ENCODE peak calls at places on chromosomes 6 and 20, in four cellular contexts. One of them, this sample, is unnamed.

GRCh38 chr20:61953789-61954125 is 111.9 kb downstream of the TAF4 start:
- DNase-seq in heart left ventricle: peak; percentile 3
- DNase-seq in right atrium auricular region: no peak
- DNase-seq in foreskin keratinocyte: no peak
- DNase-seq in this sample: no peak

GRCh38 chr20:10769700-10770099 is 95.9 kb upstream of the JAG1 start:
- DNase-seq in foreskin keratinocyte: no peak
- DNase-seq in heart left ventricle: no peak
- DNase-seq in right atrium auricular region: no peak
- DNase-seq in this sample: no peak

GRCh38 chr6:111614833-111615582 is 9.3 kb upstream of the TRAF3IP2 start:
- DNase-seq in heart left ventricle: no peak
- DNase-seq in foreskin keratinocyte: no peak
- DNase-seq in right atrium auricular region: no peak
- DNase-seq in this sample: no peak

GRCh38 chr20:36359668-36360406 is 53.7 kb downstream of the DLGAP4 start:
- DNase-seq in heart left ventricle: no peak
- DNase-seq in right atrium auricular region: no peak
- DNase-seq in foreskin keratinocyte: no peak
- DNase-seq in this sample: no peak

GRCh38 chr20:4949833-4950178 is 51.5 kb downstream of the SLC23A2 start:
- DNase-seq in heart left ventricle: no peak
- DNase-seq in foreskin keratinocyte: no peak
- DNase-seq in right atrium auricular region: no peak
- DNase-seq in this sample: peak; percentile 41

GRCh38 chr6:160995271-160995670 is 3.7 kb downstream of the MAP3K4 start:
- DNase-seq in right atrium auricular region: no peak
- DNase-seq in heart left ventricle: no peak
- DNase-seq in foreskin keratinocyte: peak; percentile 24
- DNase-seq in this sample: no peak

GRCh38 chr6:132792510-132792909 is 5.9 kb downstream of the SLC18B1 start:
- DNase-seq in foreskin keratinocyte: no peak
- DNase-seq in heart left ventricle: no peak
- DNase-seq in right atrium auricular region: no peak
- DNase-seq in this sample: no peak

GRCh38 chr6:72554761-72555221 is 67.1 kb upstream of the KCNQ5 start:
- DNase-seq in foreskin keratinocyte: peak; percentile 59
- DNase-seq in heart left ventricle: no peak
- DNase-seq in right atrium auricular region: no peak
- DNase-seq in this sample: no peak

GRCh38 chr6:31805939-31806469 is 762 bp downstream of the LSM2 start:
- DNase-seq in right atrium auricular region: no peak
- DNase-seq in foreskin keratinocyte: no peak
- DNase-seq in heart left ventricle: no peak
- DNase-seq in this sample: no peak

GRCh38 chr20:14488756-14489479 is 151.5 kb upstream of the FLRT3 start:
- DNase-seq in heart left ventricle: no peak
- DNase-seq in foreskin keratinocyte: no peak
- DNase-seq in right atrium auricular region: no peak
- DNase-seq in this sample: no peak

GRCh38 chr6:13413466-13413862 is 73.9 kb downstream of the GFOD1 start:
- DNase-seq in heart left ventricle: no peak
- DNase-seq in right atrium auricular region: peak; percentile 67
- DNase-seq in foreskin keratinocyte: no peak
- DNase-seq in this sample: no peak

GRCh38 chr6:13026557-13026956 is 301.8 kb downstream of the TBC1D7 start:
- DNase-seq in heart left ventricle: no peak
- DNase-seq in right atrium auricular region: no peak
- DNase-seq in foreskin keratinocyte: no peak
- DNase-seq in this sample: no peak

GRCh38 chr6:141133836-141134235 is 998.9 kb upstream of the GJE1 start:
- DNase-seq in right atrium auricular region: no peak
- DNase-seq in heart left ventricle: no peak
- DNase-seq in foreskin keratinocyte: no peak
- DNase-seq in this sample: no peak

GRCh38 chr20:23835716-23836115 is 9.2 kb upstream of the CST2 start:
- DNase-seq in right atrium auricular region: no peak
- DNase-seq in foreskin keratinocyte: no peak
- DNase-seq in heart left ventricle: no peak
- DNase-seq in this sample: no peak

GRCh38 chr6:133047065-133047665 is 194.0 kb upstream of the EYA4 start:
- DNase-seq in right atrium auricular region: no peak
- DNase-seq in foreskin keratinocyte: no peak
- DNase-seq in heart left ventricle: no peak
- DNase-seq in this sample: no peak

GRCh38 chr6:89623749-89624148 is 14.8 kb downstream of the LYRM2 start:
- DNase-seq in heart left ventricle: no peak
- DNase-seq in right atrium auricular region: peak; percentile 50
- DNase-seq in foreskin keratinocyte: no peak
- DNase-seq in this sample: no peak

GRCh38 chr6:1486387-1486786 is 97.0 kb downstream of the FOXF2 start:
- DNase-seq in heart left ventricle: no peak
- DNase-seq in right atrium auricular region: no peak
- DNase-seq in foreskin keratinocyte: peak; percentile 43
- DNase-seq in this sample: no peak

GRCh38 chr20:49320460-49320859 is 42.6 kb upstream of the ZNFX1 start:
- DNase-seq in foreskin keratinocyte: no peak
- DNase-seq in heart left ventricle: no peak
- DNase-seq in right atrium auricular region: no peak
- DNase-seq in this sample: no peak

GRCh38 chr6:169529931-169530761 is 171.7 kb downstream of the WDR27 start:
- DNase-seq in right atrium auricular region: no peak
- DNase-seq in heart left ventricle: peak; percentile 21
- DNase-seq in foreskin keratinocyte: no peak
- DNase-seq in this sample: no peak

GRCh38 chr6:55379486-55379885 is 52.2 kb downstream of the GFRAL start:
- DNase-seq in right atrium auricular region: no peak
- DNase-seq in foreskin keratinocyte: no peak
- DNase-seq in heart left ventricle: no peak
- DNase-seq in this sample: no peak

GRCh38 chr6:105179244-105180065 is at the start of gene POPDC3:
- DNase-seq in right atrium auricular region: no peak
- DNase-seq in foreskin keratinocyte: no peak
- DNase-seq in heart left ventricle: peak; percentile 25
- DNase-seq in this sample: peak; percentile 15

GRCh38 chr6:134287863-134288537 is 29.9 kb downstream of the SGK1 start:
- DNase-seq in foreskin keratinocyte: no peak
- DNase-seq in heart left ventricle: no peak
- DNase-seq in right atrium auricular region: no peak
- DNase-seq in this sample: no peak

GRCh38 chr20:50916257-50916656 is 15.0 kb downstream of the ADNP start:
- DNase-seq in right atrium auricular region: no peak
- DNase-seq in foreskin keratinocyte: peak; percentile 88
- DNase-seq in heart left ventricle: no peak
- DNase-seq in this sample: no peak

GRCh38 chr6:158649289-158650143 is at the start of gene SYTL3:
- DNase-seq in heart left ventricle: peak; percentile 54
- DNase-seq in foreskin keratinocyte: no peak
- DNase-seq in right atrium auricular region: peak; percentile 69
- DNase-seq in this sample: peak; percentile 83

GRCh38 chr6:118876201-118876600 is 17.8 kb upstream of the ASF1A start:
- DNase-seq in right atrium auricular region: no peak
- DNase-seq in foreskin keratinocyte: no peak
- DNase-seq in heart left ventricle: no peak
- DNase-seq in this sample: no peak

GRCh38 chr6:119742188-119742803 is 392.7 kb upstream of the MAN1A1 start:
- DNase-seq in right atrium auricular region: peak; percentile 64
- DNase-seq in heart left ventricle: peak; percentile 40
- DNase-seq in foreskin keratinocyte: no peak
- DNase-seq in this sample: peak; percentile 18

GRCh38 chr6:46410330-46410953 is 80.8 kb downstream of the RCAN2 start:
- DNase-seq in heart left ventricle: no peak
- DNase-seq in foreskin keratinocyte: no peak
- DNase-seq in right atrium auricular region: no peak
- DNase-seq in this sample: peak; percentile 11

GRCh38 chr6:160926281-160927276 is 65.0 kb upstream of the MAP3K4 start:
- DNase-seq in heart left ventricle: no peak
- DNase-seq in right atrium auricular region: no peak
- DNase-seq in foreskin keratinocyte: no peak
- DNase-seq in this sample: no peak

GRCh38 chr6:256169-256568 is 36.1 kb upstream of the DUSP22 start:
- DNase-seq in right atrium auricular region: no peak
- DNase-seq in heart left ventricle: no peak
- DNase-seq in foreskin keratinocyte: no peak
- DNase-seq in this sample: no peak

GRCh38 chr6:315921-316752 is 23.9 kb downstream of the DUSP22 start:
- DNase-seq in foreskin keratinocyte: no peak
- DNase-seq in right atrium auricular region: no peak
- DNase-seq in heart left ventricle: no peak
- DNase-seq in this sample: peak; percentile 68

GRCh38 chr6:21046276-21046675 is 512.0 kb downstream of the CDKAL1 start:
- DNase-seq in foreskin keratinocyte: no peak
- DNase-seq in right atrium auricular region: no peak
- DNase-seq in heart left ventricle: no peak
- DNase-seq in this sample: no peak

GRCh38 chr6:32886674-32887383 is 32.8 kb downstream of the PSMB9 start:
- DNase-seq in foreskin keratinocyte: no peak
- DNase-seq in heart left ventricle: no peak
- DNase-seq in right atrium auricular region: no peak
- DNase-seq in this sample: no peak

GRCh38 chr6:109300874-109301273 is 81.4 kb downstream of the CD164 start:
- DNase-seq in heart left ventricle: no peak
- DNase-seq in right atrium auricular region: no peak
- DNase-seq in foreskin keratinocyte: no peak
- DNase-seq in this sample: no peak

GRCh38 chr6:43950731-43951062 is 176.6 kb downstream of the MRPL14 start:
- DNase-seq in right atrium auricular region: no peak
- DNase-seq in heart left ventricle: no peak
- DNase-seq in foreskin keratinocyte: no peak
- DNase-seq in this sample: no peak

GRCh38 chr6:81876977-81877376 is 124.5 kb upstream of the TENT5A start:
- DNase-seq in heart left ventricle: no peak
- DNase-seq in right atrium auricular region: no peak
- DNase-seq in foreskin keratinocyte: no peak
- DNase-seq in this sample: no peak

GRCh38 chr20:25459111-25459830 is 51.8 kb downstream of the GINS1 start:
- DNase-seq in heart left ventricle: no peak
- DNase-seq in foreskin keratinocyte: no peak
- DNase-seq in right atrium auricular region: no peak
- DNase-seq in this sample: no peak

DNA sequence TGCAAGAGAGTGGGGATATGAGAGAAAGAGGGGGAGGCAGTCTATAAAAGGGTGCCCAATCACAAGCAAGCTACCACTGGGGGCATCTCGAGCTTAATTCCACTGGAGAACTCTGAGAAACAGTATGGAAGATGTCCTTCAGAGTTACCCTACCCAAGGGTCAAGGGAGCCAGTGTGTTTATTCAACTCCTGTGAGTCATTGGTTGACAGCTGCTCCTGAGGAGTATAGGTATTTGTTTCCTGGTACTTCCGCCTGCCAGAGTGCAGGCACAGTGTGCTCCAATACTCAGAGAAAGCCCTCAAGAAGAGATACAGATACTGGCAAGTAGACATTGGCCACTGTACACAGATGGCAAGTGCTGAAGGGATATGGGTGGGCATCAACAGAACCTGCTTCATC is 49.5 kb downstream of the ARHGAP40 start:
- DNase-seq in foreskin keratinocyte: no peak
- DNase-seq in heart left ventricle: no peak
- DNase-seq in right atrium auricular region: no peak
- DNase-seq in this sample: no peak
- H3K27me3 ChIP-seq in foreskin keratinocyte: peaks cover 51% of the 10 kb centered on the region
- H3K27me3 ChIP-seq in heart left ventricle: peaks cover 21% of the 10 kb centered on the region
- H3K27me3 ChIP-seq in right atrium auricular region: no peaks in the 10 kb centered on the region
- H3K27me3 ChIP-seq in this sample: no peaks in the 10 kb centered on the region

DNA sequence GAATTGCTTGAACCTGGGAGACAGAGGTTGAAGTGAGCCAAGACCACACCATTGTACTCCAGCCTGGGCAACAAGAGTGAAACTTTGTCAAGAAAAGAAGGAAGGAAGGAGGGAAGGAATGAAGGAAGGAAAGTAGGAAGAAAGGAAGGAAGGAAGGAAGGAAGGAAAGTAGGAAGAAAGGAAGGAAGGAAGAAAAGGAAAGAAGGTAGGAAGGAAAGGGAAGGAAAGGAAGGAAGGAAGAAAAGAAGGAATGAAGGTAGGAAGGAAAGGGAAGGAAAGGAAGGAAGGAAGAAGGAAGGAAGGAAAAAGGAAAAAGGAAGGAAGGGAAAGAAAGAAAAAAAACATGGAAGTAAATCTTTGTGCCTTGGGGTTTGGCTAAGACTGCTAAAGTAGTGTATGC is 11.7 kb downstream of the ULBP1 start:
- DNase-seq in foreskin keratinocyte: no peak
- DNase-seq in heart left ventricle: no peak
- DNase-seq in right atrium auricular region: no peak
- DNase-seq in this sample: no peak
- H3K27me3 ChIP-seq in foreskin keratinocyte: peaks cover 84% of the 10 kb centered on the region
- H3K27me3 ChIP-seq in heart left ventricle: peaks cover 24% of the 10 kb centered on the region
- H3K27me3 ChIP-seq in right atrium auricular region: no peaks in the 10 kb centered on the region
- H3K27me3 ChIP-seq in this sample: peaks cover 2% of the 10 kb centered on the region

DNA sequence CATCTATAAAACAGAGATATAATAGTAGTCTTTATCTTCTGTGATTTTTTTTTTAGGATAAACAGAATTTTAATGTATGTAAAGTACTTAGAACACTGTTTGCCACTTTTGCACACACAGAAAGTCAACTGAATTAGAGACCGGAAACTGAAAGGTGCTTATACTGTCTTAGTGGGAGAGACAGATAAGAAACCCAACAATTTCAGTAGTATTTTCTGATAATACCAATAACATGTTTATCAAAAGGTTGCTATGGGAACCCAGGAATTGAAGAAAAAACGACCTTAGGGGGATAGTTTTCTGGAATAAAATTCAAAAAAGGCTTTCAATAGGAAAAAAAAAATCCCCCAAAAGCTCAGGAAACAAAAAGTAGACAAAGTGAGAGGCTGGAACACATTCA is 138.6 kb downstream of the BCKDHB start:
- DNase-seq in right atrium auricular region: no peak
- DNase-seq in foreskin keratinocyte: no peak
- DNase-seq in heart left ventricle: no peak
- DNase-seq in this sample: no peak
- H3K27me3 ChIP-seq in right atrium auricular region: no peaks in the 10 kb centered on the region
- H3K27me3 ChIP-seq in foreskin keratinocyte: no peaks in the 10 kb centered on the region
- H3K27me3 ChIP-seq in heart left ventricle: no peaks in the 10 kb centered on the region
- H3K27me3 ChIP-seq in this sample: no peaks in the 10 kb centered on the region

DNA sequence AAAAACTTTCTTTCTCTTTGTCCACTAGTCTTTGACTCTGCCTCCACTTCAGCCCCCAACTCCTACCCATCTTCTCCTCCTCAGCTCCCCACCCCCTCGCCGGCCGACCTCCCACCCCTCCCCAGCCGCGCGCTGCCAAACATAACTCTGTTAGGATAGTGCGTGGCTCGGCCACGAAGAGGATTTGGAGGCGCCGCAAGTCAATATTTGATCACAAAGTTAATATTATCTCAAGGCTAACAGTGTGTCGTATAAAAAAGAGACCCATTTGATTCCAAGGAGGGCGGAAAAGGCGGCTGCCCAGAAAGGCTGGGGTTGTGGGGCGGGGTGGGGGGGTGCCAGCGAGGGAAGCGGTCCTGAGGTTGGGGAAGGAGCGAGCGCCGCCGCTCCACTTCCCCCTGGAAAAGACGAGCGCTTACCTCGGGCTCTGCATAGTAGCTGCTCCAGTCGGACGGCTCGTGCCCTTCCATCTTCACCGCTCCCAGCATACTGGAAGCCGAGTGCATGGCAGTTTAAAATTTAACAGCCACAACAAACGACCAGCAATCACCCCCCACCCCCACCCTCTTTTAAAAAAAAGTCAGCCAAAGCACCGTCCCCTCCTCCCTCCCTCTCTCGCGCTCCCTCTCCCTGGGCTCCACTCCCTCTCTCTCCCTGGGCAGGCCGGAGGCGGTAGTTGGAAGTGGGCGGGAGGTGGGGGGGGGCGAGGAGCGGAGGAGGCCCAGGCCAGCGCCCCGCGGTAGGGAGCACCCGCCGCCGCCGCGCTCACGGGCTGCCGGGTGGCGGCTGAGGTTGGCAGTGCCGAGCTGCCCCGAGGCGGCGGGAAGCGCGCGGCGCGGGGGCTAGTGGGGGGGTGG is at the start of gene FOXA2:
- DNase-seq in foreskin keratinocyte: peak; percentile 46
- DNase-seq in heart left ventricle: no peak
- DNase-seq in right atrium auricular region: no peak
- DNase-seq in this sample: no peak
- H3K27me3 ChIP-seq in foreskin keratinocyte: peaks cover 100% of the 10 kb centered on the region
- H3K27me3 ChIP-seq in heart left ventricle: peaks cover 96% of the 10 kb centered on the region
- H3K27me3 ChIP-seq in right atrium auricular region: peaks cover 64% of the 10 kb centered on the region
- H3K27me3 ChIP-seq in this sample: no peaks in the 10 kb centered on the region

This sample was measured in GM06990.